ENCODE peak calls at places on chromosomes 2 and 18, in seven cellular contexts. F is esophagus squamous epithelium; E is CD8-positive, alpha-beta T cell; J is hepatocyte; Y is spleen; S is Peyer's patch; W is GM23248. O is an unnamed sample.

GRCh38 chr18:77635858-77636257 is 386.2 kb downstream of the GALR1 start:
- DNase-seq in F (no peak), E (no peak), J (no peak), Y (no peak), S (no peak), W (no peak), O (no peak)

GRCh38 chr2:68767031-68767961 is 32.7 kb downstream of the ARHGAP25 start:
- DNase-seq in F (no peak), E (peak), J (no peak), Y (peak), S (peak), W (no peak), O (no peak)

GRCh38 chr18:79402977-79403722 is 7.4 kb downstream of the NFATC1 start:
- DNase-seq in F (no peak), E (no peak), J (no peak), Y (peak), S (peak), W (peak), O (peak)

GRCh38 chr18:70781860-70782453 is 493.1 kb downstream of the SOCS6 start:
- DNase-seq in F (no peak), E (peak), J (peak), Y (no peak), S (peak), W (peak), O (no peak)

GRCh38 chr2:95354469-95354901 is 48.0 kb upstream of the FAHD2A start:
- DNase-seq in F (no peak), E (no peak), J (no peak), Y (no peak), S (peak), W (no peak), O (no peak)

GRCh38 chr2:152298754-152299153 is 36.2 kb upstream of the FMNL2 start:
- DNase-seq in F (no peak), E (no peak), J (no peak), Y (no peak), S (no peak), W (peak), O (no peak)

GRCh38 chr2:202064206-202064880 is 8.7 kb upstream of the KIAA2012 start:
- DNase-seq in F (no peak), E (no peak), J (peak), Y (no peak), S (no peak), W (peak), O (peak)

GRCh38 chr2:44668336-44668735 is 273.2 kb upstream of the SIX3 start:
- DNase-seq in F (no peak), E (no peak), J (no peak), Y (no peak), S (no peak), W (no peak), O (no peak)

GRCh38 chr2:8606649-8607550 is 75.0 kb upstream of the ID2 start:
- DNase-seq in F (no peak), E (no peak), J (no peak), Y (no peak), S (no peak), W (no peak), O (no peak)

GRCh38 chr2:241895732-241896641 is 26.5 kb downstream of the RTP5 start:
- DNase-seq in F (peak), E (peak), J (peak), Y (peak), S (peak), W (peak), O (no peak)

GRCh38 chr2:235536711-235537110 is 42.9 kb downstream of the AGAP1 start:
- DNase-seq in F (no peak), E (no peak), J (no peak), Y (peak), S (peak), W (no peak), O (no peak)

GRCh38 chr2:172208881-172209325 is 106.2 kb upstream of the DLX2 start:
- DNase-seq in F (no peak), E (no peak), J (no peak), Y (no peak), S (no peak), W (peak), O (no peak)

GRCh38 chr2:21668078-21668710 is 544.4 kb downstream of the TDRD15 start:
- DNase-seq in F (no peak), E (no peak), J (no peak), Y (no peak), S (no peak), W (no peak), O (no peak)

GRCh38 chr18:47881752-47882455 is 48.6 kb downstream of the SMAD2 start:
- DNase-seq in F (no peak), E (no peak), J (no peak), Y (no peak), S (no peak), W (peak), O (no peak)
- H3K27ac ChIP-seq in F (no peak), E (no peak), J (no peak), Y (no peak), S (no peak), W (no peak), O (no peak)

GRCh38 chr2:38748391-38748790 is 2.8 kb downstream of the SRSF7 start:
- DNase-seq in F (no peak), E (no peak), J (no peak), Y (no peak), S (no peak), W (no peak), O (no peak)
- H3K27ac ChIP-seq in F (no peak), E (no peak), J (no peak), Y (no peak), S (peak), W (no peak), O (no peak)

GRCh38 chr2:105373344-105373781 is 25.5 kb downstream of the FHL2 start:
- DNase-seq in F (no peak), E (no peak), J (no peak), Y (no peak), S (no peak), W (peak), O (peak)
- H3K27ac ChIP-seq in F (peak), E (no peak), J (no peak), Y (no peak), S (peak), W (peak), O (peak)

DNA sequence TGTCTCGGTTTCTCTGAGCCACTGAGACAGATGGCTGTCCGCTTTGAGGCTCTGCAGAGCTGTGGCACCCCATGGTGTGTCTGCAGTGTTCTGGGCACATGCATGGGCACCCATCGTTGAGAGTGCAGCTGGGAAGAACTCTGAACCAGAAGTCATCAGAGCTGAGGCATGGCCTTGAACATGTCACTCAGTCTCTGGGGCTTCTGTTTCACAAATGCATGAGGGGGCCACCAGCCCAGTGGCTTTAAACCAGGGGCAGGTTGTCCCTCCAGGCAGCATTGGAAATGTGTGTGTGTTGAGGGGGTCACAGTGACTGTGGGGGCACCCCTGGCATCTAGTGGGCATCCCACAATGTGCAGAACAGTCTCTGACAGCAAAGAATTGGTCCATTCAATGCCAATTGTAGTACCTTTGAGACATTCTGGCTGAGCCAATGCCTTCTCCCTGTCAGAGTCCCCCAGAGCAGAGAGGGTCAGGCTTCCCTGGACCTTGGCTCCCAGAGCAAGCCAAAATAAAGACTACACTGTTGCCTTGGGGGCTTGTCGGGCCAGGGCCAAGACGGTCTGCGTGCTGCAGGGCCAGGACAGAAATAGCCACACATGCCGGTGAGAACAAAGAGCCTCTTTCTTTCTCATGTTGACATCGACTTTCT is 9.3 kb upstream of the PSMD1 start:
- DNase-seq in F (no peak), E (no peak), J (no peak), Y (no peak), S (no peak), W (no peak), O (no peak)
- H3K27ac ChIP-seq in F (no peak), E (no peak), J (peak), Y (no peak), S (no peak), W (no peak), O (no peak)

O was measured in heart right ventricle.